ENCODE peak calls at places on chromosomes 13 and 19, in four cellular contexts. One of them, this sample, is unnamed.

GRCh38 chr13:78147905-78148304 is 229.3 kb upstream of the EDNRB start:
- DNase-seq in H1: no peak
- DNase-seq in K562: no peak
- DNase-seq in HepG2: no peak
- DNase-seq in this sample: no peak

GRCh38 chr19:9144920-9145319 is 4.7 kb downstream of the ZNF317 start:
- DNase-seq in H1: no peak
- DNase-seq in K562: no peak
- DNase-seq in HepG2: no peak
- DNase-seq in this sample: no peak

GRCh38 chr19:46487802-46488445 is 7.7 kb downstream of the PNMA8B start:
- DNase-seq in H1: peak
- DNase-seq in K562: peak
- DNase-seq in HepG2: peak
- DNase-seq in this sample: no peak

GRCh38 chr13:29522044-29522685 is 73.3 kb downstream of the SLC7A1 start:
- DNase-seq in H1: no peak
- DNase-seq in K562: no peak
- DNase-seq in HepG2: no peak
- DNase-seq in this sample: no peak

GRCh38 chr13:23674795-23675640 is 104.8 kb downstream of the TNFRSF19 start:
- DNase-seq in H1: no peak
- DNase-seq in K562: no peak
- DNase-seq in HepG2: peak
- DNase-seq in this sample: no peak

GRCh38 chr19:35135389-35135909 is 590 bp upstream of the LGI4 start:
- DNase-seq in H1: no peak
- DNase-seq in K562: peak
- DNase-seq in HepG2: peak
- DNase-seq in this sample: no peak

GRCh38 chr19:51025809-51026553 is 435 bp downstream of the KLK11 start:
- DNase-seq in H1: no peak
- DNase-seq in K562: no peak
- DNase-seq in HepG2: no peak
- DNase-seq in this sample: no peak

GRCh38 chr13:109840201-109840892 is 54.0 kb upstream of the IRS2 start:
- DNase-seq in H1: no peak
- DNase-seq in K562: no peak
- DNase-seq in HepG2: no peak
- DNase-seq in this sample: no peak

GRCh38 chr19:55930996-55931515 is 1.1 kb downstream of the NLRP13 start:
- DNase-seq in H1: no peak
- DNase-seq in K562: no peak
- DNase-seq in HepG2: no peak
- DNase-seq in this sample: peak

GRCh38 chr13:24161010-24161775 is 673 bp downstream of the SPATA13 start:
- DNase-seq in H1: no peak
- DNase-seq in K562: peak
- DNase-seq in HepG2: peak
- DNase-seq in this sample: no peak

GRCh38 chr19:23698711-23699520 is 11.9 kb upstream of the ZNF675 start:
- DNase-seq in H1: no peak
- DNase-seq in K562: no peak
- DNase-seq in HepG2: no peak
- DNase-seq in this sample: no peak

GRCh38 chr13:94849254-94849653 is 136.9 kb upstream of the SOX21 start:
- DNase-seq in H1: no peak
- DNase-seq in K562: no peak
- DNase-seq in HepG2: no peak
- DNase-seq in this sample: no peak

GRCh38 chr19:53511933-53512374 is 26.0 kb upstream of the ZNF331 start:
- DNase-seq in H1: peak
- DNase-seq in K562: peak
- DNase-seq in HepG2: peak
- DNase-seq in this sample: no peak

GRCh38 chr19:12766051-12766521 is 9.3 kb downstream of the HOOK2 start:
- DNase-seq in H1: no peak
- DNase-seq in K562: peak
- DNase-seq in HepG2: peak
- DNase-seq in this sample: no peak

GRCh38 chr13:33069365-33069764 is 53.1 kb downstream of the KL start:
- DNase-seq in H1: no peak
- DNase-seq in K562: no peak
- DNase-seq in HepG2: no peak
- DNase-seq in this sample: no peak

GRCh38 chr19:31304877-31305312 is 44.3 kb downstream of the TSHZ3 start:
- DNase-seq in H1: no peak
- DNase-seq in K562: no peak
- DNase-seq in HepG2: no peak
- DNase-seq in this sample: no peak

GRCh38 chr19:40461669-40462221 is 3.8 kb downstream of the BLVRB start:
- DNase-seq in H1: no peak
- DNase-seq in K562: no peak
- DNase-seq in HepG2: peak
- DNase-seq in this sample: peak

GRCh38 chr13:24709186-24709913 is 29.1 kb downstream of the ATP12A start:
- DNase-seq in H1: no peak
- DNase-seq in K562: no peak
- DNase-seq in HepG2: no peak
- DNase-seq in this sample: no peak

GRCh38 chr19:7931221-7932061 is 5.5 kb upstream of the CTXN1 start:
- DNase-seq in H1: no peak
- DNase-seq in K562: no peak
- DNase-seq in HepG2: no peak
- DNase-seq in this sample: no peak

GRCh38 chr19:50419022-50419579 is 363 bp downstream of the SPIB start:
- DNase-seq in H1: no peak
- DNase-seq in K562: no peak
- DNase-seq in HepG2: no peak
- DNase-seq in this sample: no peak

GRCh38 chr13:85508683-85509329 is 290.4 kb downstream of the SLITRK6 start:
- DNase-seq in H1: no peak
- DNase-seq in K562: no peak
- DNase-seq in HepG2: no peak
- DNase-seq in this sample: no peak

GRCh38 chr19:45643024-45643926 is 4.1 kb upstream of the EML2 start:
- DNase-seq in H1: no peak
- DNase-seq in K562: peak
- DNase-seq in HepG2: peak
- DNase-seq in this sample: peak

GRCh38 chr19:58395220-58395978 is at the start of gene RNF225:
- DNase-seq in H1: peak
- DNase-seq in K562: peak
- DNase-seq in HepG2: no peak
- DNase-seq in this sample: no peak

GRCh38 chr19:35457173-35457572 is 9.1 kb downstream of the FFAR2 start:
- DNase-seq in H1: no peak
- DNase-seq in K562: no peak
- DNase-seq in HepG2: no peak
- DNase-seq in this sample: peak

GRCh38 chr13:103351035-103351828 is 285.0 kb upstream of the SLC10A2 start:
- DNase-seq in H1: peak
- DNase-seq in K562: no peak
- DNase-seq in HepG2: no peak
- DNase-seq in this sample: no peak

GRCh38 chr19:33441277-33441699 is 67.8 kb downstream of the CEBPG start:
- DNase-seq in H1: no peak
- DNase-seq in K562: no peak
- DNase-seq in HepG2: no peak
- DNase-seq in this sample: no peak

GRCh38 chr19:52234406-52234805 is 35.0 kb upstream of the ZNF766 start:
- DNase-seq in H1: no peak
- DNase-seq in K562: no peak
- DNase-seq in HepG2: no peak
- DNase-seq in this sample: no peak

GRCh38 chr13:105069106-105069505 is 1466.4 kb downstream of the EFNB2 start:
- DNase-seq in H1: no peak
- DNase-seq in K562: no peak
- DNase-seq in HepG2: no peak
- DNase-seq in this sample: no peak

GRCh38 chr19:31126236-31126635 is 223.0 kb downstream of the TSHZ3 start:
- DNase-seq in H1: no peak
- DNase-seq in K562: no peak
- DNase-seq in HepG2: no peak
- DNase-seq in this sample: no peak

GRCh38 chr19:2034729-2035589 is 16.1 kb downstream of the MKNK2 start:
- DNase-seq in H1: peak
- DNase-seq in K562: peak
- DNase-seq in HepG2: no peak
- DNase-seq in this sample: no peak
- TF ChIP-seq RAD21 in H1: no peak
- TF ChIP-seq RAD21 in K562: no peak
- TF ChIP-seq RAD21 in HepG2: no peak
- TF ChIP-seq RAD21 in this sample: no peak

GRCh38 chr13:62194371-62194770 is 778.7 kb upstream of the PCDH20 start:
- DNase-seq in H1: no peak
- DNase-seq in K562: no peak
- DNase-seq in HepG2: no peak
- DNase-seq in this sample: no peak
- TF ChIP-seq ATF2 in H1: no peak
- TF ChIP-seq ATF2 in K562: no peak
- TF ChIP-seq ATF2 in HepG2: no peak
- TF ChIP-seq ATF2 in this sample: no peak

GRCh38 chr19:17172624-17173345 is 42.4 kb upstream of the USE1 start:
- DNase-seq in H1: no peak
- DNase-seq in K562: no peak
- DNase-seq in HepG2: no peak
- DNase-seq in this sample: no peak
- TF ChIP-seq USF2 in H1: no peak
- TF ChIP-seq USF2 in K562: no peak
- TF ChIP-seq USF2 in HepG2: no peak
- TF ChIP-seq USF2 in this sample: no peak

GRCh38 chr19:41808663-41809566 is 12.5 kb downstream of the CEACAM3 start:
- DNase-seq in H1: no peak
- DNase-seq in K562: no peak
- DNase-seq in HepG2: no peak
- DNase-seq in this sample: no peak
- TF ChIP-seq RAD21 in H1: no peak
- TF ChIP-seq RAD21 in K562: no peak
- TF ChIP-seq RAD21 in HepG2: no peak
- TF ChIP-seq RAD21 in this sample: no peak

This sample was measured in GM12878.